ENCODE peak calls at places on chromosomes 1 and 21, in five cellular contexts. H is K562, M is SK-N-SH, I is GM12878, A is transverse colon. E is an unnamed sample. For H3K4me1, the result is how much of the 10 kb centered on the place peaks cover.

GRCh38 chr1:110463695-110464094 is 12.7 kb downstream of the PROK1 start:
- DNase-seq in M (no peak), A (no peak), H (no peak), I (no peak), E (no peak)

GRCh38 chr1:3019516-3020051 is 1.7 kb upstream of the ACTRT2 start:
- DNase-seq in M (no peak), I (no peak), H (no peak), A (peak), E (no peak)

GRCh38 chr1:16085521-16085920 is 12.1 kb upstream of the FAM131C start:
- DNase-seq in I (no peak), M (no peak), A (no peak), H (no peak), E (no peak)

GRCh38 chr1:243505986-243506689 is 250.3 kb downstream of the SDCCAG8 start:
- DNase-seq in A (no peak), M (no peak), I (no peak), H (peak), E (no peak)

GRCh38 chr1:27891196-27891889 is 19.0 kb downstream of the THEMIS2 start:
- DNase-seq in H (no peak), M (no peak), A (peak), I (peak), E (no peak)

GRCh38 chr1:113980120-113980519 is 846 bp downstream of the OLFML3 start:
- DNase-seq in M (no peak), I (no peak), A (peak), H (no peak), E (peak)

GRCh38 chr1:226649780-226650179 is 89.3 kb downstream of the ITPKB start:
- DNase-seq in H (peak), A (no peak), I (no peak), M (no peak), E (no peak)

GRCh38 chr1:143665606-143666005 is 306.2 kb downstream of the FAM72C start:
- DNase-seq in M (no peak), I (no peak), H (no peak), A (no peak), E (no peak)

GRCh38 chr1:176837708-176838107 is 326.8 kb downstream of the ASTN1 start:
- DNase-seq in I (no peak), M (no peak), H (no peak), A (no peak), E (no peak)

GRCh38 chr1:22031214-22031962 is 21.1 kb upstream of the CDC42 start:
- DNase-seq in A (peak), I (no peak), M (peak), H (no peak), E (no peak)

GRCh38 chr1:100972185-100972584 is 53.4 kb downstream of the DPH5 start:
- DNase-seq in M (peak), H (no peak), A (no peak), I (no peak), E (no peak)

GRCh38 chr1:46394872-46395465 is 852 bp downstream of the FAAH start:
- DNase-seq in I (no peak), H (no peak), M (no peak), A (no peak), E (no peak)

GRCh38 chr1:183191833-183192232 is 5.8 kb downstream of the LAMC2 start:
- DNase-seq in A (no peak), M (no peak), I (no peak), H (no peak), E (no peak)

DNA sequence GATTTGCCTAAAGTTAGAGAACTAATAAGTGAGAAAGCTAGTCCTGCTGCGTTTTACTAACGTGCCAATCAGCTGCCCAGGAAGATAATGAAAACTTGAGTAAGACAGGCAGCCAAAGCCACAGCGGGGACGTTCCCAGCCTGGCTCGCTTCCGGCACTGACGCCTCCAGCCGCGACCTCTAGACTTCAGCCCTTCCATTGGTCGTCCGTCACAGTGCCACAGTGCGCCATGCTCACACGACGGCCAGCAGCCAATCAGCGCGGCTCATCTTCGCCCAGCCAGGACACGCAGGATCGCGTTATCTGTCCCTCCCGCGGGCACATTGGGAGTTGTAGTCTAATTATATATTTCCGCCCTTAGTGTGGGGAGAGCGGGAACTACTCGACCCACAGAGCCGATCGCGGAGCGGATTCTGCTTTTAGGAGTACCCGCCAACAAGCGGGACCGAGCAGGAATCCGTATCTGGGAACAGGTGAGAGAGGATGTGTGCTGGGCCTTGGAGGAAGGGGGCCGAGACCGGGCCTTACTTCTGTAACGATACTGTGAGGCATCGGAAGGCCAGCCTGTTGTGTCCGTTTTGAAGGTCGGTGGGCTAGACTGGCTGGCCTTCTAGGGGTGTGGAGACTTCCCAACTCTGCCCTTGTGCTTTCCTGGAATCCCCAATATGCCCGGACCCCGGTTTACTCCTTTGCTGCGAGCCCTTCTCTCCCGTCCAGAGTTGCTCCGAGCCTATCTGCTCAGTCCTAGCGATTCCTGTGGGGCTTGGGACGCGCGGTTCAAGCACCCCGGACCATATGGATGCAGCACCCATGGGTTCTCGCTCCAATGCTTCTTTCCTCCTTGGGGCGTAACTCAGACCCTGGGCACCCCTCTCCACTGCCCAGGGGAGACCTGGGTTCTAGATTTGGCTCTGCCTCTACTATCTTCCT is at the start of gene FDPS:
- DNase-seq in I (peak), A (peak), H (peak), M (peak), E (peak)
- TF ChIP-seq EP300 in I (no peak), A (no peak), H (no peak), M (no peak), E (peak)

DNA sequence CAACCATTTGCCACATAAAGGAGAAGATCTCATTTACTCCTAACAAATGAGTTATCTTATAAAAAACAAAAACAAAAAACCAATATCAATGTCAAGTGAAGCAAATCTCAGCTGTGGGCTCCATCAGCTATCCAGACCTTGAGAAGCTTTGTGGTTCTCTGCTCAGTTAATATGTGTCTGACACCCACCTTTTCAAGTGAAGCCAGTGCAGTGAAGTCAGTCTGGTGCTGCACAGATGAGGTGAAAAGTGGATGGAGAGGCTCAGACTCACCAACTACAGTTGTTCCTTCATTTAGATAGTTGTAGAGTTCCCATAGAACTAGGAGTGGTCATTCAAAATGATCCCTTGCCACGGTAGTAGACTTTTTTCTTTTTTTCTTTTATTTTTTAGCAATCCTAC is 106.8 kb downstream of the NTNG1 start:
- DNase-seq in I (no peak), M (no peak), H (no peak), A (no peak), E (no peak)
- H3K4me1 ChIP-seq in I (under half), M (under half), H (under half), A (under half), E (under half)

GRCh38 chr21:30382201-30382600 is 10.1 kb upstream of the KRTAP13-2 start:
- DNase-seq in A (no peak), I (no peak), H (no peak), M (no peak), E (no peak)
- TF ChIP-seq EP300 in A (no peak), I (no peak), H (no peak), M (no peak), E (no peak)

GRCh38 chr1:41362749-41363631 is 1.8 kb downstream of the FOXO6 start:
- DNase-seq in H (no peak), M (no peak), A (no peak), I (no peak), E (no peak)

GRCh38 chr1:41361495-41362356 is 492 bp downstream of the FOXO6 start:
- DNase-seq in I (no peak), M (peak), A (no peak), H (peak), E (peak)

GRCh38 chr1:41361028-41361494 is at the start of gene FOXO6:
- DNase-seq in I (peak), H (peak), M (peak), A (peak), E (peak)

GRCh38 chr1:41363632-41364320 is 2.5 kb downstream of the FOXO6 start:
- DNase-seq in A (no peak), M (no peak), I (no peak), H (no peak), E (no peak)

DNA sequence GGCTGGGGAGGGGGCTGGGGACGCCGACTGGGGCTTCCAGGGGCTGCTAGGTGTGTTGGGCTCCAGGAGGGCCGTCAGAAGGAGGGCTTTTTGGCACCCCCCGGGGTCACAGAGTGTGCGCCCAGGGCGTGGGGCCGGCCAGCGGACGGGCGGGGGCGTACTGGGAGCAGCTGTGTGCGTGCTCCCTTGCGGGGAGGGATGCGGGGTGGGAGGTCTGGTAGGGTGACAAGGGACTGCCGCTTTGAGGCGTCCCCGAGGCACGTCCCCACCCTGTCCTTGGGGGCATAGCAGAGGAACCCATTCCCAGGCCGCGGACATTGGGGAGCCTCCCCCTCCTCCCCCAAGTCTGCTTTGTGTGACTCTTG is 1.1 kb downstream of the FOXO6 start:
- DNase-seq in I (no peak), M (no peak), A (no peak), H (peak), E (peak)
- H3K4me1 ChIP-seq in I (under half), M (half or more), A (half or more), H (under half), E (under half)

E was measured in ovary.